ENCODE peak calls at places on chromosomes 12 and 14, in seven cellular contexts. G, T, C, D, K, W and H are unnamed samples.
A peak's percentile ranks its signal among the peaks of the same experiment; 100 is the strongest.

GRCh38 chr12:93972411-93973208 is 175.8 kb upstream of the PLXNC1 start:
- DNase-seq in G (no peak), C (no peak), T (no peak), D (no peak), W (no peak), K (no peak), H (no peak)

GRCh38 chr12:26573212-26573909 is 259.6 kb downstream of the ITPR2 start:
- DNase-seq in K (no peak), D (no peak), T (no peak), G (no peak), W (no peak), C (peak; percentile 57), H (no peak)

GRCh38 chr12:88753074-88753473 is 172.8 kb upstream of the KITLG start:
- DNase-seq in W (no peak), C (no peak), G (no peak), K (no peak), T (no peak), D (no peak), H (no peak)

GRCh38 chr14:58100735-58101368 is 51.2 kb downstream of the ARMH4 start:
- DNase-seq in T (no peak), W (no peak), K (no peak), G (no peak), C (no peak), D (no peak), H (no peak)

GRCh38 chr12:76964784-76965571 is 86.2 kb upstream of the CSRP2 start:
- DNase-seq in K (no peak), G (no peak), T (no peak), W (no peak), D (no peak), C (no peak), H (no peak)

GRCh38 chr14:62304172-62304571 is 542.0 kb downstream of the SNAPC1 start:
- DNase-seq in W (no peak), T (peak; percentile 29), D (no peak), C (no peak), G (no peak), K (no peak), H (no peak)

GRCh38 chr14:61461808-61462275 is 140.5 kb downstream of the PRKCH start:
- DNase-seq in D (no peak), T (peak; percentile 87), K (peak; percentile 74), W (no peak), G (no peak), C (peak; percentile 65), H (no peak)

GRCh38 chr12:32947203-32947795 is 50.7 kb upstream of the PKP2 start:
- DNase-seq in W (no peak), C (no peak), T (peak; percentile 76), G (no peak), D (no peak), K (peak; percentile 13), H (no peak)

GRCh38 chr12:104733717-104734175 is 224.3 kb downstream of the SLC41A2 start:
- DNase-seq in K (peak; percentile 15), T (peak; percentile 50), C (peak; percentile 81), D (no peak), W (no peak), G (no peak), H (peak; percentile 67)

GRCh38 chr14:103020271-103020910 is 37.0 kb downstream of the CDC42BPB start:
- DNase-seq in G (no peak), K (no peak), T (no peak), W (no peak), C (no peak), D (no peak), H (no peak)

GRCh38 chr12:6632026-6632978 is 3.5 kb downstream of the LPAR5 start:
- DNase-seq in C (peak; percentile 58), G (no peak), K (no peak), T (peak; percentile 31), W (no peak), D (peak; percentile 51), H (no peak)

GRCh38 chr12:107560194-107560905 is 125.2 kb upstream of the PWP1 start:
- DNase-seq in W (no peak), C (peak; percentile 83), D (no peak), G (no peak), T (peak; percentile 33), K (no peak), H (peak; percentile 69)

GRCh38 chr12:24409868-24410267 is 460.4 kb upstream of the SOX5 start:
- DNase-seq in C (no peak), K (no peak), D (no peak), W (no peak), G (no peak), T (no peak), H (no peak)

GRCh38 chr12:107126688-107127481 is 33.5 kb upstream of the CRY1 start:
- DNase-seq in T (peak; percentile 42), K (no peak), C (no peak), D (no peak), W (no peak), G (no peak), H (no peak)